ENCODE peak calls at places on chromosome 16, in four cellular contexts. V, O, Y and E are unnamed samples.
A peak's percentile ranks its signal among the peaks of the same experiment; 100 is the strongest.

GRCh38 chr16:66935319-66936011 is at the start of gene CES2:
- DNase-seq in O (peak; percentile 84), Y (no peak), V (no peak), E (no peak)

GRCh38 chr16:81548901-81549546 is 104.4 kb downstream of the CMIP start:
- DNase-seq in O (peak; percentile 99), V (no peak), Y (no peak), E (no peak)

GRCh38 chr16:61797296-61797695 is 238.9 kb downstream of the CDH8 start:
- DNase-seq in O (no peak), Y (no peak), V (no peak), E (no peak)

GRCh38 chr16:2530629-2531318 is 434 bp downstream of the CEMP1 start:
- DNase-seq in O (no peak), Y (no peak), V (no peak), E (no peak)

GRCh38 chr16:46853713-46854443 is 22.9 kb upstream of the C16orf87 start:
- DNase-seq in O (peak; percentile 81), V (peak; percentile 87), Y (peak; percentile 45), E (peak; percentile 38)

GRCh38 chr16:83345846-83346245 is 461.9 kb upstream of the HSBP1 start:
- DNase-seq in O (no peak), Y (no peak), V (no peak), E (no peak)

GRCh38 chr16:3106205-3106928 is 6.0 kb upstream of the ZNF205 start:
- DNase-seq in Y (peak; percentile 99), O (peak; percentile 77), V (peak; percentile 97), E (peak; percentile 99)

GRCh38 chr16:81797443-81797842 is 18.4 kb downstream of the PLCG2 start:
- DNase-seq in O (no peak), Y (no peak), V (no peak), E (no peak)

GRCh38 chr16:78281115-78281514 is 181.7 kb downstream of the WWOX start:
- DNase-seq in Y (no peak), V (no peak), O (no peak), E (no peak)

DNA sequence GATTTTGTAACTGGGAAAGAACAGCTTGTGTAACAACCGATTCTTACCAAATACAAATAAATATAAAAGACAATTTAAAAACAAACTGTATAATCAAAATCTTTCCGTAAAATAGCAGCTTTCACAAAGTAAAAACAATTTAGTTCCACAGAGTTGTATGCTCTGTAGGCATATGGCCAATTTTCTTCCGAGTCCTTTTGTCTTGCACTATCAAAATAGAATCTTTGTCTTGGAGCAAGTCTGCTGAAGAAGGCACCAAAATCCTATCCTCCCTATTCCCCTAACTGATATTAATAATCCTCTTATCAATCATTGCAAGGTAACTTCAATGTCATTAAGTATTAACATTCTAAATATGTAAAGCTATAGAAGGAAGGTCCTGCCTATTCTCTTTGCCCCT is 7.6 kb downstream of the THUMPD1 start:
- DNase-seq in V (no peak), Y (no peak), O (no peak), E (no peak)
- TF ChIP-seq TAF1 in V (no peak), Y (no peak), O (no peak), E (no peak)

GRCh38 chr16:88941933-88942909 is 34.8 kb downstream of the CBFA2T3 start:
- DNase-seq in O (no peak), V (peak; percentile 83), Y (peak; percentile 95), E (peak; percentile 96)
- TF ChIP-seq POLR2A in O (no peak), V (no peak), Y (no peak), E (no peak)

DNA sequence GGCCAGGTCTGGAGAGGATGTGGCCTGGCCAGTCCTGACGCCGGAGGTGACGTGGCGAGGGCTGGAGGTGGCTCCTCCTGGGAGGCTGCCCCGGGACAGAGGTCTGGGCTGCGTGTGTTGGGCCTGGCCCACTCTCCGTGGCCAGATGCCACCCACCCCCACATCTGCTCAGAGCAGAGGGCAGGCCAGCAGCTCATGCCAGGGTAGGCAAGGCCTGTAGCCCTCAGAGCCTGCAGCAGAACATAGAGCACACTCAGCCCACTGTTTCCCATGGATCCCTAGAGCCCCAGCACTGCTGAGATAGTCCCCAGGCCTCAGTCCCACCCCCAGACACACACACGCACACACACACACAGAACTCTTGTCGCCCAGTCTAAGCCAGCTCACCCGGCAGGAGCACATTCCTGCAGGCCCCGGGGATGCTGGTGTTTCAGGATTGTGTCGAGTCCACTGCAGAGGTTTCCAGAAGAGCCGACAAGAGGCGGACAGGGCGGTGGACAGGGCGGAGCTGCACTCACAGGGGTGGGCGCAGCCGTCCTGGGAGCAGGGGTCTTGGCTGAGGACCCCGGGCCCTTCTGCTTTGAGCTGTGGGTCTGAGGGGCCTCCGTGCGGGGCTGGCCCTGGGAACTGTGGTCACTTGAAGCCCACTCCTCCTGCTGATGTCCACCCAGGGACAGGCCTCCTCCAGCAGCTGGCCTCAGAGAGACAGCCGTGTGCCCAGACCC is 33.4 kb downstream of the SOX8 start:
- DNase-seq in O (no peak), Y (no peak), V (no peak), E (no peak)
- TF ChIP-seq TAF1 in O (no peak), Y (no peak), V (no peak), E (no peak)

GRCh38 chr16:68848786-68849185 is 5.5 kb downstream of the TANGO6 start:
- DNase-seq in O (no peak), Y (no peak), V (no peak), E (no peak)

GRCh38 chr16:68839831-68840230 is 3.5 kb upstream of the TANGO6 start:
- DNase-seq in Y (no peak), O (no peak), V (no peak), E (no peak)

GRCh38 chr16:68844211-68844564 is 857 bp downstream of the TANGO6 start:
- DNase-seq in O (no peak), Y (no peak), V (no peak), E (no peak)

GRCh38 chr16:68843482-68844210 is at the start of gene TANGO6:
- DNase-seq in Y (peak; percentile 78), O (peak; percentile 85), V (peak; percentile 94), E (peak; percentile 82)
- TF ChIP-seq POLR2A in Y (peak; percentile 93), O (peak; percentile 85), V (peak; percentile 83), E (peak; percentile 93)

GRCh38 chr16:68251812-68252211 is 6.6 kb downstream of the PLA2G15 start:
- DNase-seq in O (no peak), Y (no peak), V (no peak), E (no peak)
- TF ChIP-seq TAF1 in O (no peak), Y (no peak), V (no peak), E (no peak)

GRCh38 chr16:27326738-27327585 is 13.2 kb downstream of the IL4R start:
- DNase-seq in V (peak; percentile 88), O (peak; percentile 81), Y (peak; percentile 36), E (peak; percentile 51)
- TF ChIP-seq POLR2A in V (no peak), O (no peak), Y (no peak), E (peak; percentile 23)